ENCODE peak calls at places on chromosomes 16 and 17, in six cellular contexts. H, J, B, P, N and Z are unnamed samples.

GRCh38 chr16:47523342-47524006 is 62.3 kb downstream of the PHKB start:
- DNase-seq in H (no peak), J (no peak), B (no peak), P (no peak), N (peak), Z (no peak)

GRCh38 chr17:19534562-19535149 is 1.0 kb downstream of the SLC47A1 start:
- DNase-seq in J (no peak), B (no peak), P (no peak), N (peak), H (no peak), Z (no peak)

GRCh38 chr17:27473748-27474609 is 17.7 kb downstream of the KSR1 start:
- DNase-seq in B (no peak), N (peak), H (no peak), P (peak), J (peak), Z (no peak)

GRCh38 chr17:17495448-17496188 is 577 bp downstream of the RASD1 start:
- DNase-seq in N (no peak), H (no peak), B (no peak), J (peak), P (no peak), Z (peak)

GRCh38 chr17:58997756-58998553 is 108.7 kb downstream of the TRIM37 start:
- DNase-seq in P (no peak), J (no peak), B (no peak), N (no peak), H (no peak), Z (no peak)

GRCh38 chr16:82152641-82153094 is 17.4 kb downstream of the MPHOSPH6 start:
- DNase-seq in P (no peak), H (peak), J (no peak), N (no peak), B (no peak), Z (no peak)

GRCh38 chr17:20266806-20267458 is 200.4 kb downstream of the LGALS9B start:
- DNase-seq in B (peak), P (no peak), J (no peak), H (peak), N (peak), Z (no peak)

GRCh38 chr16:49484454-49484853 is 110.8 kb downstream of the C16orf78 start:
- DNase-seq in P (no peak), H (no peak), B (no peak), N (peak), J (no peak), Z (peak)

GRCh38 chr17:79295307-79295706 is 220.7 kb downstream of the ENGASE start:
- DNase-seq in B (no peak), H (no peak), P (no peak), J (no peak), N (no peak), Z (no peak)

GRCh38 chr16:3637371-3637923 is 17.0 kb upstream of the DNASE1 start:
- DNase-seq in J (no peak), H (no peak), P (no peak), B (no peak), N (peak), Z (no peak)

GRCh38 chr17:17075037-17075755 is 32.9 kb downstream of the MPRIP start:
- DNase-seq in H (no peak), B (peak), N (no peak), J (no peak), P (no peak), Z (no peak)

GRCh38 chr17:47801906-47802305 is 19.7 kb downstream of the OSBPL7 start:
- DNase-seq in H (no peak), P (no peak), B (no peak), J (no peak), N (no peak), Z (no peak)

GRCh38 chr17:60139438-60140285 is 10.1 kb upstream of the CA4 start:
- DNase-seq in N (peak), B (peak), P (no peak), J (peak), H (peak), Z (no peak)

GRCh38 chr17:1201132-1201702 is 21.4 kb upstream of the ABR start:
- DNase-seq in H (no peak), N (no peak), J (peak), P (no peak), B (no peak), Z (no peak)

GRCh38 chr16:14007460-14007859 is 63.7 kb upstream of the MRTFB start:
- DNase-seq in H (no peak), P (no peak), J (no peak), N (peak), B (peak), Z (no peak)

GRCh38 chr17:2982854-2983636 is 80.4 kb downstream of the OR1D5 start:
- DNase-seq in B (peak), H (no peak), N (no peak), P (no peak), J (peak), Z (no peak)

GRCh38 chr16:10087151-10087550 is 95.1 kb downstream of the GRIN2A start:
- DNase-seq in J (no peak), B (no peak), P (no peak), N (no peak), H (no peak), Z (no peak)

GRCh38 chr16:81174644-81175324 is 63.7 kb upstream of the BCO1 start:
- DNase-seq in P (no peak), N (no peak), J (no peak), B (no peak), H (peak), Z (no peak)

GRCh38 chr16:73878616-73879015 is 418.0 kb upstream of the PSMD7 start:
- DNase-seq in J (no peak), N (peak), B (peak), H (peak), P (no peak), Z (no peak)

GRCh38 chr16:70726869-70727494 is 41.1 kb upstream of the MTSS2 start:
- DNase-seq in N (no peak), P (no peak), H (no peak), J (no peak), B (no peak), Z (no peak)

GRCh38 chr16:711548-712320 is 3.2 kb upstream of the METRN start:
- DNase-seq in H (peak), J (peak), B (peak), P (no peak), N (peak), Z (no peak)

GRCh38 chr17:15341385-15341849 is at the start of gene TEKT3:
- DNase-seq in P (no peak), N (peak), B (peak), J (peak), H (peak), Z (peak)